ENCODE peak calls at places on chromosomes 6 and 20, in eight cellular contexts. Y, U, V, F, H, O, D and S are unnamed samples.

GRCh38 chr20:52749020-52749419 is 223.1 kb upstream of the TSHZ2 start:
- DNase-seq in Y (no peak), U (no peak), V (peak; percentile 22), F (no peak), H (no peak), O (no peak), D (no peak), S (no peak)

GRCh38 chr6:88785478-88785877 is 177.9 kb downstream of the RNGTT start:
- DNase-seq in Y (no peak), U (no peak), V (no peak), F (no peak), H (no peak), O (no peak), D (no peak), S (no peak)

GRCh38 chr20:58483470-58483869 is 31.7 kb downstream of the APCDD1L start:
- DNase-seq in Y (no peak), U (no peak), V (no peak), F (no peak), H (no peak), O (no peak), D (no peak), S (no peak)

GRCh38 chr6:169627736-169628423 is 73.9 kb downstream of the WDR27 start:
- DNase-seq in Y (no peak), U (no peak), V (no peak), F (no peak), H (no peak), O (no peak), D (no peak), S (no peak)

GRCh38 chr6:125528614-125529013 is 220.8 kb upstream of the HEY2 start:
- DNase-seq in Y (no peak), U (no peak), V (no peak), F (peak; percentile 70), H (no peak), O (no peak), D (peak; percentile 40), S (peak; percentile 65)

GRCh38 chr6:168956884-168957730 is 296.5 kb downstream of the THBS2 start:
- DNase-seq in Y (peak; percentile 46), U (peak; percentile 80), V (peak; percentile 77), F (peak; percentile 67), H (peak; percentile 67), O (no peak), D (peak; percentile 62), S (peak; percentile 72)

GRCh38 chr6:141744971-141745370 is 387.8 kb upstream of the GJE1 start:
- DNase-seq in Y (no peak), U (no peak), V (no peak), F (no peak), H (no peak), O (no peak), D (no peak), S (no peak)

GRCh38 chr6:70314240-70314639 is 11.4 kb upstream of the COL9A1 start:
- DNase-seq in Y (no peak), U (no peak), V (no peak), F (no peak), H (no peak), O (no peak), D (no peak), S (no peak)

GRCh38 chr6:114650891-114651290 is 308.1 kb upstream of the HS3ST5 start:
- DNase-seq in Y (no peak), U (no peak), V (no peak), F (no peak), H (no peak), O (no peak), D (no peak), S (no peak)

GRCh38 chr6:33082702-33083101 is 6.9 kb downstream of the HLA-DPB1 start:
- DNase-seq in Y (peak; percentile 24), U (peak; percentile 13), V (peak; percentile 27), F (peak; percentile 65), H (peak; percentile 55), O (no peak), D (peak; percentile 57), S (peak; percentile 51)

GRCh38 chr6:159790947-159791598 is 806 bp downstream of the MRPL18 start:
- DNase-seq in Y (no peak), U (no peak), V (no peak), F (no peak), H (no peak), O (no peak), D (no peak), S (no peak)

GRCh38 chr20:49483018-49483705 is 694 bp upstream of the KCNB1 start:
- DNase-seq in Y (no peak), U (no peak), V (peak; percentile 75), F (peak; percentile 67), H (no peak), O (no peak), D (no peak), S (peak; percentile 50)

GRCh38 chr6:88814909-88815308 is 148.5 kb downstream of the RNGTT start:
- DNase-seq in Y (no peak), U (no peak), V (no peak), F (no peak), H (peak; percentile 33), O (no peak), D (peak; percentile 33), S (no peak)

GRCh38 chr6:121549741-121550140 is 114.3 kb downstream of the GJA1 start:
- DNase-seq in Y (no peak), U (peak; percentile 96), V (no peak), F (no peak), H (no peak), O (no peak), D (no peak), S (no peak)
- TF ChIP-seq USF2 in Y (no peak), U (no peak), V (no peak), F (no peak), H (no peak), O (no peak), D (no peak), S (no peak)

DNA sequence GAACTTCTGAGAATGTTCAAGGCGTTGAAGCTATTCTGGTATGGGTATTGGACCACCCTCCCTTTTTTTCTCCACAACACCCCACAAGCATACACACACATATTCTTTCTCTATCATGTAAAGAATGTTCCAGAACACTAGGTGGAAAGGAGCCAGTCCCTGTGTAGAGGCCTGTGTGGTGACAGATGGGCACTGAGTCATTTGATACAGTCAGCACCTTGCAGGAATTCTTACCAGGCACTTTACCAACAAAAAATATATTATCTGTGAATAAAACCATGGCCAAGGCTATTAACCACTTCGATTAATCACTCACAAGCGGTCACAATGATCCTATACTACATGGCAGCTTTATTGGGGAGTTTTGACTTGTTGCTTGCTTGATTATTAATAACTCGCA is 149.5 kb downstream of the BFSP1 start:
- DNase-seq in Y (no peak), U (no peak), V (no peak), F (no peak), H (no peak), O (no peak), D (no peak), S (no peak)
- TF ChIP-seq USF2 in Y (no peak), U (no peak), V (no peak), F (no peak), H (no peak), O (no peak), D (no peak), S (no peak)

GRCh38 chr20:41392295-41392694 is 25.7 kb upstream of the EMILIN3 start:
- DNase-seq in Y (no peak), U (no peak), V (no peak), F (no peak), H (no peak), O (no peak), D (no peak), S (no peak)

GRCh38 chr20:41387433-41387832 is 20.8 kb upstream of the EMILIN3 start:
- DNase-seq in Y (no peak), U (no peak), V (peak; percentile 58), F (no peak), H (peak; percentile 31), O (no peak), D (peak; percentile 34), S (peak; percentile 60)

GRCh38 chr20:41390889-41391288 is 24.3 kb upstream of the EMILIN3 start:
- DNase-seq in Y (no peak), U (no peak), V (no peak), F (no peak), H (no peak), O (no peak), D (no peak), S (no peak)

GRCh38 chr20:41391587-41392001 is 25.0 kb upstream of the EMILIN3 start:
- DNase-seq in Y (no peak), U (no peak), V (no peak), F (no peak), H (no peak), O (no peak), D (no peak), S (no peak)

DNA sequence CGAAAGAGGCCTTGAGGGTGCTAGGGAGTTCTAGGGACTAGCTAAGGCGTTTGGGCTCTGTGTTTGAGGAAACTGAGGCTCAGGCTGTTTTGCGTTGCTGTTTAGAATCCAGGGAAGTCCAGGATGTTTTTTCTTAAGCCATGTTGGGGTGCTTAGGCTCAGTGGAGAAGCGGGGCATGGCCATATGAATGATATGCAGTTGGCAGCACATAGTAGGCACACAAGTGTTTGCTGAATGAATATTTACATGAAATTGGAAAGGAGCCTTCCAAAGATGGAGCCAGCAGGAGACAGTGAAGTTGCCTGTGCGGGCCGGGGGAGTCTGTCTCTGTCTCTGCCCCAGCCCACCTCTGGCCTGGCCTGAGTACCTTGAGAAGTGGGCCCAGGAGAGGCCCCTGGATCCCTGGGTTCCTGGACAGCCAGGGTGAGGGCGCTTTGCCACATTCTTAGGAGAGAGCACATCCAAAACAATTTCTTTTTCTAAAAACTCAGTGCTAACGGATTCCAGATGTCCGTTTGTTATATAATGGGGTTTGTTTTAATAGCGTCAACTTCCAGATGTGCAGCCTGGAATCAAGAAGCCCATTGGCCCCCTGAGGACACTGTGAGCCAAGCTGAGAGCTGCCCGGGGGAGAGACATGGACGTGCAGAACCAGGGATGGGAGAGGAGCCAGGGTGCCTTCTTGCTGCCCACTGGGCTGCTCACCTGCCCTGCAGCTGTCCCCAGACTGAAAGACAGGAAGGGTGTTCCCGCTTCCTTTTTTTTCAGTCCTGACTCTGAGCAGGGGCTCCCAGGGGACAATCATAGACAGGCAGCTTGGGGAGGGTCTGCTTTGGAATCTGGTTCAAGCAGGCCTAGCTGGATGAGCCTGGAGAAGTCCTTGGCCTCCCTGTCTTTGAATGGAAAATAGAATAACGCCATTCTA is 20.1 kb upstream of the EMILIN3 start:
- DNase-seq in Y (no peak), U (peak; percentile 26), V (peak; percentile 74), F (no peak), H (no peak), O (no peak), D (no peak), S (no peak)
- TF ChIP-seq USF2 in Y (no peak), U (no peak), V (no peak), F (no peak), H (no peak), O (no peak), D (no peak), S (no peak)

GRCh38 chr6:90440586-90441338 is 144.1 kb upstream of the BACH2 start:
- DNase-seq in Y (no peak), U (no peak), V (peak; percentile 51), F (no peak), H (no peak), O (no peak), D (no peak), S (no peak)

GRCh38 chr6:90444125-90444745 is 142.6 kb downstream of the MAP3K7 start:
- DNase-seq in Y (no peak), U (no peak), V (no peak), F (no peak), H (no peak), O (no peak), D (no peak), S (no peak)

GRCh38 chr6:90445533-90446108 is 141.3 kb downstream of the MAP3K7 start:
- DNase-seq in Y (no peak), U (no peak), V (no peak), F (no peak), H (no peak), O (no peak), D (no peak), S (no peak)

GRCh38 chr6:90446164-90446563 is 140.7 kb downstream of the MAP3K7 start:
- DNase-seq in Y (no peak), U (peak; percentile 43), V (no peak), F (no peak), H (no peak), O (no peak), D (no peak), S (no peak)

GRCh38 chr6:90442366-90442765 is 144.5 kb downstream of the MAP3K7 start:
- DNase-seq in Y (no peak), U (peak; percentile 22), V (no peak), F (no peak), H (no peak), O (no peak), D (no peak), S (no peak)
- TF ChIP-seq USF2 in Y (no peak), U (no peak), V (no peak), F (no peak), H (no peak), O (no peak), D (no peak), S (no peak)